ENCODE peak calls at places on chromosomes 2 and 18, in eight cellular contexts. One of them, this sample, is unnamed.
A peak's percentile ranks its signal among the peaks of the same experiment; 100 is the strongest.

GRCh38 chr2:43455735-43456642 is 139.8 kb downstream of the THADA start:
- DNase-seq in Peyer's patch: no peak
- DNase-seq in suprapubic skin: no peak
- DNase-seq in HCT116: no peak
- DNase-seq in spleen: no peak
- DNase-seq in A549: no peak
- DNase-seq in transverse colon: no peak
- DNase-seq in body of pancreas: no peak
- DNase-seq in this sample: no peak

GRCh38 chr18:46084431-46084830 is 12.4 kb upstream of the PSTPIP2 start:
- DNase-seq in HCT116: no peak
- DNase-seq in transverse colon: no peak
- DNase-seq in body of pancreas: no peak
- DNase-seq in spleen: no peak
- DNase-seq in suprapubic skin: no peak
- DNase-seq in A549: no peak
- DNase-seq in Peyer's patch: no peak
- DNase-seq in this sample: no peak

GRCh38 chr2:170843656-170844055 is 27.0 kb downstream of the GAD1 start:
- DNase-seq in A549: no peak
- DNase-seq in suprapubic skin: no peak
- DNase-seq in spleen: no peak
- DNase-seq in body of pancreas: no peak
- DNase-seq in Peyer's patch: no peak
- DNase-seq in transverse colon: no peak
- DNase-seq in HCT116: peak; percentile 13
- DNase-seq in this sample: no peak

GRCh38 chr2:181991171-181991885 is 5.7 kb downstream of the PPP1R1C start:
- DNase-seq in suprapubic skin: no peak
- DNase-seq in A549: no peak
- DNase-seq in body of pancreas: no peak
- DNase-seq in HCT116: no peak
- DNase-seq in Peyer's patch: no peak
- DNase-seq in spleen: no peak
- DNase-seq in transverse colon: no peak
- DNase-seq in this sample: peak; percentile 10

GRCh38 chr2:182319556-182319955 is 107.3 kb downstream of the PDE1A start:
- DNase-seq in transverse colon: no peak
- DNase-seq in suprapubic skin: no peak
- DNase-seq in spleen: no peak
- DNase-seq in HCT116: no peak
- DNase-seq in Peyer's patch: no peak
- DNase-seq in body of pancreas: no peak
- DNase-seq in A549: no peak
- DNase-seq in this sample: no peak

GRCh38 chr18:3499498-3499897 is 49.5 kb downstream of the TGIF1 start:
- DNase-seq in body of pancreas: no peak
- DNase-seq in suprapubic skin: no peak
- DNase-seq in Peyer's patch: no peak
- DNase-seq in transverse colon: no peak
- DNase-seq in A549: peak; percentile 15
- DNase-seq in spleen: no peak
- DNase-seq in HCT116: no peak
- DNase-seq in this sample: no peak

GRCh38 chr18:49588971-49589370 is 27.1 kb downstream of the LIPG start:
- DNase-seq in HCT116: no peak
- DNase-seq in transverse colon: no peak
- DNase-seq in spleen: no peak
- DNase-seq in suprapubic skin: no peak
- DNase-seq in body of pancreas: no peak
- DNase-seq in A549: no peak
- DNase-seq in Peyer's patch: no peak
- DNase-seq in this sample: no peak

GRCh38 chr2:58834404-58834803 is 593.3 kb upstream of the FANCL start:
- DNase-seq in Peyer's patch: no peak
- DNase-seq in suprapubic skin: no peak
- DNase-seq in A549: no peak
- DNase-seq in transverse colon: no peak
- DNase-seq in HCT116: no peak
- DNase-seq in spleen: no peak
- DNase-seq in body of pancreas: peak; percentile 12
- DNase-seq in this sample: peak; percentile 2

GRCh38 chr2:135775420-135775819 is 33.8 kb downstream of the UBXN4 start:
- DNase-seq in spleen: no peak
- DNase-seq in body of pancreas: no peak
- DNase-seq in HCT116: no peak
- DNase-seq in suprapubic skin: no peak
- DNase-seq in A549: no peak
- DNase-seq in Peyer's patch: no peak
- DNase-seq in transverse colon: no peak
- DNase-seq in this sample: no peak

GRCh38 chr2:241943961-241944575 is 74.5 kb downstream of the RTP5 start:
- DNase-seq in A549: no peak
- DNase-seq in HCT116: no peak
- DNase-seq in transverse colon: no peak
- DNase-seq in body of pancreas: no peak
- DNase-seq in spleen: peak; percentile 51
- DNase-seq in suprapubic skin: peak; percentile 17
- DNase-seq in Peyer's patch: no peak
- DNase-seq in this sample: no peak

GRCh38 chr2:190534310-190535118 is at the start of gene NEMP2:
- DNase-seq in spleen: peak; percentile 97
- DNase-seq in HCT116: no peak
- DNase-seq in body of pancreas: peak; percentile 86
- DNase-seq in A549: peak; percentile 52
- DNase-seq in transverse colon: peak; percentile 84
- DNase-seq in Peyer's patch: peak; percentile 90
- DNase-seq in suprapubic skin: peak; percentile 85
- DNase-seq in this sample: peak; percentile 92

GRCh38 chr2:226760412-226761194 is 39.0 kb downstream of the IRS1 start:
- DNase-seq in transverse colon: no peak
- DNase-seq in Peyer's patch: no peak
- DNase-seq in HCT116: peak; percentile 81
- DNase-seq in suprapubic skin: no peak
- DNase-seq in A549: peak; percentile 3
- DNase-seq in body of pancreas: no peak
- DNase-seq in spleen: no peak
- DNase-seq in this sample: no peak

GRCh38 chr18:79738565-79739439 is 58.9 kb upstream of the KCNG2 start:
- DNase-seq in body of pancreas: no peak
- DNase-seq in suprapubic skin: peak; percentile 30
- DNase-seq in A549: no peak
- DNase-seq in spleen: peak; percentile 28
- DNase-seq in transverse colon: peak; percentile 5
- DNase-seq in Peyer's patch: no peak
- DNase-seq in HCT116: no peak
- DNase-seq in this sample: no peak

GRCh38 chr2:108351889-108352288 is 25.9 kb upstream of the SULT1C4 start:
- DNase-seq in body of pancreas: no peak
- DNase-seq in A549: no peak
- DNase-seq in transverse colon: no peak
- DNase-seq in Peyer's patch: no peak
- DNase-seq in suprapubic skin: no peak
- DNase-seq in HCT116: no peak
- DNase-seq in spleen: no peak
- DNase-seq in this sample: no peak

GRCh38 chr2:193876980-193877379 is 1682.2 kb upstream of the TMEFF2 start:
- DNase-seq in Peyer's patch: no peak
- DNase-seq in A549: no peak
- DNase-seq in spleen: no peak
- DNase-seq in body of pancreas: no peak
- DNase-seq in transverse colon: no peak
- DNase-seq in suprapubic skin: no peak
- DNase-seq in HCT116: no peak
- DNase-seq in this sample: no peak

GRCh38 chr18:3645384-3646156 is 195.6 kb downstream of the TGIF1 start:
- DNase-seq in Peyer's patch: no peak
- DNase-seq in HCT116: no peak
- DNase-seq in suprapubic skin: no peak
- DNase-seq in transverse colon: no peak
- DNase-seq in A549: no peak
- DNase-seq in body of pancreas: no peak
- DNase-seq in spleen: no peak
- DNase-seq in this sample: no peak

GRCh38 chr2:1032030-1032429 is 81.4 kb downstream of the SNTG2 start:
- DNase-seq in suprapubic skin: no peak
- DNase-seq in Peyer's patch: no peak
- DNase-seq in spleen: no peak
- DNase-seq in HCT116: no peak
- DNase-seq in A549: no peak
- DNase-seq in transverse colon: no peak
- DNase-seq in body of pancreas: no peak
- DNase-seq in this sample: no peak

DNA sequence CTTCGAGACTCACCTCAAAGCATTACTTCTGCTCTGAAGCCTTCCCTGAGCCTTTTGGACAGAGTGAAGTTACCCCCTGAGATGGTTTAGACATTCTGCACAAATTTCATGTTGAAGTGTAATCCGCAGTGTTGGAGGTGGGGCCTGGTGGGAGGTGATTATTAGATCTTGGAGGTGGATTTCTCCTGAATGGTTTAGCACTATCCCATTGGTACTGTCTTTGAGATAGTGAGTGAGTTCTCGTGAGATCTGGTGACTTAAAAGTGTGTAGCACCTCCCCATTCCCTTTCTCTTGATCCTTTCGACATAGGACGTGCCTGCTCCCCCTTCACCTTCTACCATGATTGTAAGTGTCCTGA is 8.8 kb downstream of the ENOSF1 start:
- DNase-seq in A549: no peak
- DNase-seq in body of pancreas: no peak
- DNase-seq in spleen: no peak
- DNase-seq in transverse colon: no peak
- DNase-seq in suprapubic skin: no peak
- DNase-seq in HCT116: no peak
- DNase-seq in Peyer's patch: no peak
- DNase-seq in this sample: no peak
- TF ChIP-seq POLR2A in A549: no peak
- TF ChIP-seq POLR2A in body of pancreas: no peak
- TF ChIP-seq POLR2A in spleen: no peak
- TF ChIP-seq POLR2A in transverse colon: no peak
- TF ChIP-seq POLR2A in suprapubic skin: no peak
- TF ChIP-seq POLR2A in HCT116: no peak
- TF ChIP-seq POLR2A in Peyer's patch: no peak
- TF ChIP-seq POLR2A in this sample: no peak

GRCh38 chr2:106104332-106105062 is 89.6 kb downstream of the UXS1 start:
- DNase-seq in A549: peak; percentile 75
- DNase-seq in body of pancreas: peak; percentile 75
- DNase-seq in suprapubic skin: no peak
- DNase-seq in transverse colon: peak; percentile 59
- DNase-seq in Peyer's patch: no peak
- DNase-seq in spleen: no peak
- DNase-seq in HCT116: peak; percentile 44
- DNase-seq in this sample: peak; percentile 81
- TF ChIP-seq POLR2A in A549: no peak
- TF ChIP-seq POLR2A in body of pancreas: no peak
- TF ChIP-seq POLR2A in suprapubic skin: no peak
- TF ChIP-seq POLR2A in transverse colon: no peak
- TF ChIP-seq POLR2A in Peyer's patch: no peak
- TF ChIP-seq POLR2A in spleen: no peak
- TF ChIP-seq POLR2A in HCT116: no peak
- TF ChIP-seq POLR2A in this sample: no peak

DNA sequence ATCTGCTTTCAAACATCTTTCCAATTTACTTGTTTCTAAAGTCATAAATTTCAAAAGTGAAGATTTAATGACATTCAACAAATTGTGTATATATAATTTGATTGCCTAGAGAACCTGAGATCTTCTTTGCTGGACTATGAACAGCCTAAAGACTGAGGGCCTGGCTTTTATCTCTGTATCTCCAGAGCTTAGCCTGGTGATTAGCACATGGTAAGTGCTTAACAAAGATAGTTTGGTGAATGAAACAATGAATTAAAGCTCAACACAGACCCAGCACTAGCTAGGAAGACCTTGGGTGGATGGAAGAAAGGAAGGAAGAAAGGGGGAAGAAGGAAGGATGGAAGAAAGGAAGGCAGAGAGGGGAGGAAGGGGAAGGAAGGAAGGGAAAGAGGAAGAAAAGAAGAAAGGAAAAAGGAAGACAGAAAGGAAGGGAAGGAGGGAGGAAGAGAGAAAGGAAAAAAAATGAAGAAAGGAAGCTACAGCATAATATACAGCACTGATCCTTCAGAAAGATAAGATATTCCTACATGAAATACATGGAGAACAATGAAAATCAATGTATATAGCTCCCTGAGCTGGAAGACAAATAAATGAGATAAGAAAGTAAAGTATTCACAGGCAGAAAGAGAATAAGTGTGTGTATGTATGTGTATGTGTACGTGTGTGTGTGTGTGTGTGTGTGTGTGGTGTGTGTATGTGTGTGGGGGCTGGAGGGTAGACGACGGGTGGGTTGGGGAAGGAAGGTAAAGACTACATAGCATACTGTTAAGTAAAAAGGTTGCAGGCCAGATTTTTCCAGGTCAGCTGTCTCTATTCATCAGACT is 318.2 kb downstream of the TNS1 start:
- DNase-seq in HCT116: no peak
- DNase-seq in transverse colon: no peak
- DNase-seq in suprapubic skin: no peak
- DNase-seq in spleen: no peak
- DNase-seq in A549: no peak
- DNase-seq in Peyer's patch: no peak
- DNase-seq in body of pancreas: no peak
- DNase-seq in this sample: no peak
- TF ChIP-seq POLR2A in HCT116: no peak
- TF ChIP-seq POLR2A in transverse colon: no peak
- TF ChIP-seq POLR2A in suprapubic skin: no peak
- TF ChIP-seq POLR2A in spleen: no peak
- TF ChIP-seq POLR2A in A549: no peak
- TF ChIP-seq POLR2A in Peyer's patch: no peak
- TF ChIP-seq POLR2A in body of pancreas: no peak
- TF ChIP-seq POLR2A in this sample: no peak

DNA sequence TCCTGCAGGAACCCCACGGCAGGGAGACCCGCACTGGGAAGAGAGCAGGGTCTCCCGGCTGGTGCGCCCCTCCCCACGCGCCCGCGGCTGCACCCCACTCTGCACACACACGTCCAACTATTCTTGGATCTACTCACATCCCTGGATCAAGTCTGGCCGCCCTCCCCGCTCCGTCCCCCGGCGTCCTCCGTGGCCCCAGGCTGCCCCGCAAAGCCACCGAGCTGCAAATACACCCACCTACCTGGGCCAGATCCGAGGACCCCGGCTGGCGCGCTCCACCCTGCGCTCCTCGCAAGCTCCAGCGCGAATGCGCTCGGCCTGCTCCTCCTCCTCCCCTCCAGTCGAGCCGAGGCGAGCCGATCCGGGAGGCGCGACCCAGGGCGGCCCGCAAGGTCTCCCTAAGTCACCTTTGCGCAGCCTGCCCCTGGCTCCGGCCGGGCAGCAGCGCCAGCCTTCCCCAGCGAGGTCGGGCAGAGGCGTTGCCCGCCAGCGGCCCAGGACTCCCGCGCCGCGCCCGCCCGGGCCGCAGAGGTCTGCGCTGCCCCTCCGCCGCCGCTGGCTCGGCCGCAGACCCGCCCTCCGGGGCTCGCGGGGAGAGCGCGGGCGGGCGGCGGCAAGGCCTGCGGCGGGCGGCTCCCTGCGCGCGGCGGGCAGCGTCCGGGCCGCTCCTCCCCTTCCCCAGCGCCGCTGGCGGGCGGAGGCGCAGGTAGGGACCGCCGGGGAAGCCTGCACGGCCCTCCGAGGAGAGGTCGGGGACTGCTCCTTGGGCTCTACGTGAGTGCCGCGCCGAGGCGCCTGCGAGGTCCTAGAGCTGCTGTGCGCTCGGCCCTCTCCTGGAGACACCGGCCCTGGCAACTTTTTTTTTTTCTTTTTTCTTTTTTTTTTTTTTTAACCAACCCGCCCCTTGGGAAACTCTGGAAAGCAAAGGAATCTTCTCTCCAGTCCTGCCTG is 126.0 kb downstream of the OSBPL1A start:
- DNase-seq in transverse colon: peak; percentile 73
- DNase-seq in body of pancreas: peak; percentile 85
- DNase-seq in HCT116: peak; percentile 49
- DNase-seq in A549: peak; percentile 56
- DNase-seq in spleen: peak; percentile 91
- DNase-seq in suprapubic skin: peak; percentile 81
- DNase-seq in Peyer's patch: peak; percentile 88
- DNase-seq in this sample: peak; percentile 81
- TF ChIP-seq POLR2A in transverse colon: peak; percentile 53
- TF ChIP-seq POLR2A in body of pancreas: peak; percentile 32
- TF ChIP-seq POLR2A in HCT116: no peak
- TF ChIP-seq POLR2A in A549: peak; percentile 69
- TF ChIP-seq POLR2A in spleen: no peak
- TF ChIP-seq POLR2A in suprapubic skin: no peak
- TF ChIP-seq POLR2A in Peyer's patch: peak; percentile 23
- TF ChIP-seq POLR2A in this sample: no peak

This sample was measured in erythroblast.